ENCODE peak calls at places on chromosomes 6 and 20, in five cellular contexts. E is PC-3, C is IMR-90, I is fibroblast of lung, K is A549. T is an unnamed sample.

GRCh38 chr20:24708411-24709295 is 239.2 kb downstream of the SYNDIG1 start:
- DNase-seq in E (no peak), C (peak), I (no peak), K (no peak), T (no peak)

GRCh38 chr6:170444811-170445211 is 108.3 kb downstream of the PSMB1 start:
- DNase-seq in E (no peak), C (no peak), I (no peak), K (no peak), T (no peak)

GRCh38 chr20:3430376-3431069 is 23.1 kb upstream of the DNAAF9 start:
- DNase-seq in E (no peak), C (no peak), I (peak), K (no peak), T (no peak)

GRCh38 chr6:97632392-97632791 is 349.4 kb upstream of the MMS22L start:
- DNase-seq in E (no peak), C (no peak), I (peak), K (no peak), T (no peak)

GRCh38 chr6:56540232-56540631 is 102.5 kb downstream of the DST start:
- DNase-seq in E (no peak), C (no peak), I (no peak), K (no peak), T (no peak)

GRCh38 chr6:10589429-10589727 is 68.2 kb downstream of the GCNT2 start:
- DNase-seq in E (no peak), C (no peak), I (no peak), K (no peak), T (no peak)

GRCh38 chr6:8238772-8239683 is 136.7 kb upstream of the EEF1E1 start:
- DNase-seq in E (no peak), C (no peak), I (no peak), K (no peak), T (no peak)

GRCh38 chr6:5749666-5750215 is 257.0 kb downstream of the NRN1 start:
- DNase-seq in E (no peak), C (no peak), I (no peak), K (no peak), T (no peak)

GRCh38 chr20:5171074-5171789 is 44.4 kb downstream of the CDS2 start:
- DNase-seq in E (no peak), C (no peak), I (no peak), K (no peak), T (no peak)

GRCh38 chr6:11785449-11785951 is 6.9 kb upstream of the ADTRP start:
- DNase-seq in E (peak), C (no peak), I (peak), K (no peak), T (no peak)

GRCh38 chr6:7910654-7911344 is at the start of gene TXNDC5:
- DNase-seq in E (peak), C (peak), I (peak), K (peak), T (peak)

GRCh38 chr6:1494671-1495070 is 105.3 kb downstream of the FOXF2 start:
- DNase-seq in E (no peak), C (no peak), I (no peak), K (no peak), T (no peak)

GRCh38 chr20:41141153-41141815 is 3.9 kb downstream of the PLCG1 start:
- DNase-seq in E (no peak), C (peak), I (peak), K (no peak), T (peak)

GRCh38 chr6:14792118-14792955 is 453.5 kb upstream of the JARID2 start:
- DNase-seq in E (peak), C (no peak), I (no peak), K (no peak), T (no peak)

GRCh38 chr20:35326732-35327073 is 34.5 kb upstream of the FAM83C start:
- DNase-seq in E (no peak), C (no peak), I (no peak), K (no peak), T (no peak)
- H3K4me3 ChIP-seq in E (no peak), C (no peak), I (no peak), K (no peak), T (no peak)

GRCh38 chr20:17859616-17860232 is 108.9 kb downstream of the SNX5 start:
- DNase-seq in E (no peak), C (no peak), I (no peak), K (no peak), T (no peak)
- TF ChIP-seq CTCF in E (no peak), C (no peak), I (no peak), K (no peak), T (no peak)

DNA sequence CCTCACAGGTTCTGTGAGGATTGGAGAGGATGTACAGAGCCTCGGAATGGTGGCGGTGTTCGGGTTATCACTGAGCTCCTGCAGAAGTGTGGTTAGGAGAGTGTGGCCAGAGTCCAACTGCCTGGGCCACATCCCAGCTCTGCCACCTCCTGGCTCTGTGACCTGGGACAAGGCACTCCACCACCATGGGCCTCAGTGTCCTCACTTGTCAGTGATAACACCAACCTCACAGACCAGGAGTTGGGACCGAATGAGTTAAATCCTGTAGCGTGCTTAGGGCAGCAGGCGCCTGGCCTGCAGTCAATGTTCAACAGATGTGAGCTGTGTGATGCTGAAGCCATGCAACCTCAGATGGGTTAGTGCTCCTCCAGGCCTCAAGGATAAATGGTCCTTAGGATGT is 23.6 kb downstream of the SIRPA start:
- DNase-seq in E (no peak), C (no peak), I (no peak), K (no peak), T (no peak)
- H3K4me3 ChIP-seq in E (no peak), C (no peak), I (no peak), K (no peak), T (no peak)

GRCh38 chr6:81752969-81753708 is 658 bp upstream of the TENT5A start:
- DNase-seq in E (peak), C (peak), I (peak), K (peak), T (peak)
- TF ChIP-seq CTCF in E (no peak), C (peak), I (peak), K (no peak), T (peak)

GRCh38 chr6:168035098-168035660 is 37.7 kb downstream of the KIF25 start:
- DNase-seq in E (peak), C (peak), I (peak), K (peak), T (peak)

GRCh38 chr6:168037242-168037641 is 39.8 kb downstream of the KIF25 start:
- DNase-seq in E (no peak), C (no peak), I (no peak), K (no peak), T (no peak)

GRCh38 chr6:168037856-168038255 is 40.4 kb downstream of the KIF25 start:
- DNase-seq in E (peak), C (no peak), I (no peak), K (no peak), T (no peak)

GRCh38 chr6:168034537-168034936 is 37.1 kb downstream of the KIF25 start:
- DNase-seq in E (no peak), C (no peak), I (no peak), K (no peak), T (no peak)

GRCh38 chr6:168035661-168036616 is 38.5 kb downstream of the KIF25 start:
- DNase-seq in E (peak), C (peak), I (peak), K (peak), T (peak)
- H3K4me3 ChIP-seq in E (peak), C (peak), I (peak), K (peak), T (peak)

DNA sequence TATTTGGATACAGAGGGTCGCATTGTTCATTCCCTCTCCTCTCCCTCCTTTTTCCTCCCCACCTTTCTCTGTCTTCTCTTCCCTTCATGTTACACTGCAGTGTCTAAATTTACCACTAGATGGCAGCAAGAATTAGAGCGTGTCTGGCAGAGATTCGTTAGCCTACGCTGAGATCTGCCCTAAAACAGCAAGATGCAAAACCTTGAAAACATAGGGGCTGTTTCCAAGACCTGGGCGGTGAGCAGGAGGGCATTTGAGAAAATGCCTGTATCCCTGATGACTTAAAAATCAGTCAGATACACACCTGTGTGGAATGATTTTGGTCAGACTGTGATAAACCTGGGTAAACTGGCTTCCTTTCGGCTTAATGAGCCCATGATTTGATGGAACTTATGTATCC is 101.5 kb upstream of the ISM1 start:
- DNase-seq in E (peak), C (peak), I (peak), K (peak), T (peak)
- TF ChIP-seq CTCF in E (peak), C (peak), I (peak), K (peak), T (peak)

GRCh38 chr6:44487002-44487401 is 99.5 kb downstream of the CDC5L start:
- DNase-seq in E (no peak), C (no peak), I (no peak), K (no peak), T (no peak)

GRCh38 chr6:44493593-44493992 is 106.1 kb downstream of the CDC5L start:
- DNase-seq in E (peak), C (no peak), I (no peak), K (no peak), T (no peak)

GRCh38 chr6:44493132-44493531 is 105.6 kb downstream of the CDC5L start:
- DNase-seq in E (no peak), C (no peak), I (no peak), K (no peak), T (no peak)

GRCh38 chr6:44487611-44488010 is 100.1 kb downstream of the CDC5L start:
- DNase-seq in E (no peak), C (peak), I (peak), K (no peak), T (peak)

DNA sequence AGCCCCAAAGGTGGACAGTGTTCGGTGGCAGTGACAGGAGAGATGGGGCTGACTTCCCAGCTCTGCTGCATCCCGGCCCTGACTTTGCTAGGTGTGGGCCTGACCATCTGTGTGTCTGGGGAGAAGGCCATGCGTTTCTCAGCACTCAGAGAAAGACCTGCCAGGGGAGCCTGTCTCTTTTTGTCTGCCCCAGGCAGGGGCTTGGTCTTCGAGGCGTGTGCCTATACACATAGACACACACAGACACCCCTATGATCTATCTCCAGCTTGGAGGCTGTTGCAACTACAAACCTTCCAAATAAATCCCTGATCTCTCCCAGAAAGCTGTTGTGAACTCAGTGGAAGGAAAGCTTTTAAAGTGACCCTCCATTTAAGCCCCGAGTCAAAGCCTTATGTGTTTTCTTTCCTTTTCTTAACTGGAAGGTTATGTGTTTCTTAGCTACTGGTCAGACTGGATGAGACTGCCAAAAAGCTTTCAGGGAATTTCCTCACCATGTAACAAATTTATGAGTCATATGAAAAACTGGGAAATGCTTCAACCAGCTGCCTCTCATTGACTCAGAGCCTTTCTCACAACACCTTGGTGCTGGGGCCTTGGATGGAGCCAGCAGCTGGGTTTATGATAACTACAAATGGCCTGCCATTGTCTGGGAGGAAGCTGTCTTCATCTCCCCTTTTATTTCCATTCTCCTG is 102.6 kb downstream of the CDC5L start:
- DNase-seq in E (peak), C (peak), I (peak), K (peak), T (peak)
- H3K4me3 ChIP-seq in E (peak), C (peak), I (peak), K (no peak), T (peak)

DNA sequence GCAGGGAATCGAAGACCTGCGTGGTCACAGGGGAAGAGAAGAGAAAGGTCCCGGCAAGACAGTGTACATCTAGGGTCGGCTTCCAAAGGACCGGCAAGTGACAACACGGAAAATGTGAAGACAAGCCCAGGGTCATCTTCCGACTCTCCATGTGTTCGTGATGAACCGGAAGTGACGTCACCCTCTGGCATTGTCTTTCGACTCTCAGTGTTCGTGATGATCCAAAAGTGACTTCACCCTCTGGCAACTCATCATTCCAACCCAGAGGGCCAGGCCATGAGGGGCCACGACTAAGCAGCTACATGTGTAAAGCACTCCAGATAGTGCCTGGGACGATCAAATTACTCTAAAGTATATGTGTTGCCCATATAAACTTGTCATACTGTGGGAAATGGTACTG is 290.8 kb downstream of the THBS2 start:
- DNase-seq in E (no peak), C (no peak), I (no peak), K (no peak), T (peak)
- TF ChIP-seq CTCF in E (no peak), C (no peak), I (no peak), K (no peak), T (no peak)

GRCh38 chr6:13030421-13030820 is 297.9 kb downstream of the TBC1D7 start:
- DNase-seq in E (no peak), C (no peak), I (no peak), K (no peak), T (no peak)

GRCh38 chr6:13027200-13027599 is 301.1 kb downstream of the TBC1D7 start:
- DNase-seq in E (no peak), C (no peak), I (no peak), K (no peak), T (no peak)

GRCh38 chr6:13024616-13025015 is 303.7 kb downstream of the TBC1D7 start:
- DNase-seq in E (no peak), C (no peak), I (peak), K (no peak), T (no peak)

GRCh38 chr6:13026100-13026499 is 302.2 kb downstream of the TBC1D7 start:
- DNase-seq in E (no peak), C (no peak), I (no peak), K (no peak), T (no peak)

DNA sequence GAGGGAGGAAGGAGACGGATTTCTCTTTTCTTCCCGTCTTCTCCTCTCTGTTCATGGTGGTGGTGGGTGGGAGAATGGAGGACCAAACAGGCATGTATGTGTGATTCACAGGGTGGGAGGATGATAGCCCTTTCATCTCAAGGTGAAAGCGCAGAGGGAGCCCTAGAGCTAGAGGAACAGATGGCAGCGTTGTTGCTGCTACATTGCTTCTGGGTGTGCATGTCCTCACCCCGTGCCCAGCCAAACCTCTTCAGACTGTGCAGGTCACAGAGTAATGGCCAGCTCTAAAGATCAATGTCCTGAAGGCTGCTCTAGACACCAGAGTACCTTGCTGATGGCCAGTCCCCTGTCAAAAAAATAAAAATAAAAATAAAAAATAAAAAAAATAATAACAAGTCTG is 301.8 kb downstream of the TBC1D7 start:
- DNase-seq in E (no peak), C (no peak), I (no peak), K (no peak), T (no peak)
- H3K4me3 ChIP-seq in E (no peak), C (no peak), I (no peak), K (no peak), T (no peak)